ENCODE peak calls at places on chromosomes 5 and 9, in ten cellular contexts. I is renal cortical epithelial cell; S is activated T-cell treated with anti-CD3 and anti-CD28 coated beads for 24 hours; W is cardiac muscle cell; U is nephron progenitor cell; A is GM13977; L is effector memory CD4-positive, alpha-beta T cell; O is T-helper 9 cell; K is anterior cingulate cortex; E is amniotic stem cell. P is an unnamed sample.

GRCh38 chr9:134690301-134690751 is 48.7 kb downstream of the COL5A1 start:
- DNase-seq in W (no peak), K (no peak), L (no peak), S (no peak), O (no peak), E (no peak), I (no peak), U (no peak), A (no peak), P (no peak)

GRCh38 chr9:89484475-89485404 is 13.2 kb downstream of the SEMA4D start:
- DNase-seq in L (no peak), E (no peak), K (no peak), O (no peak), U (no peak), W (no peak), A (peak), I (peak), S (no peak), P (peak)

GRCh38 chr5:127856310-127856709 is 153.1 kb downstream of the CCDC192 start:
- DNase-seq in O (no peak), I (no peak), S (no peak), K (no peak), W (no peak), U (no peak), E (no peak), A (no peak), L (no peak), P (no peak)

GRCh38 chr5:60102961-60103683 is 209.6 kb upstream of the PDE4D start:
- DNase-seq in A (no peak), I (peak), E (peak), O (no peak), W (no peak), K (no peak), L (no peak), U (no peak), S (no peak), P (no peak)

GRCh38 chr5:143311955-143312354 is 91.5 kb downstream of the NR3C1 start:
- DNase-seq in S (no peak), L (no peak), I (no peak), E (no peak), W (no peak), K (no peak), A (no peak), U (no peak), O (no peak), P (no peak)

GRCh38 chr5:178287791-178288105 is 55.1 kb upstream of the PHYKPL start:
- DNase-seq in I (no peak), E (no peak), U (no peak), W (no peak), A (no peak), K (no peak), L (no peak), S (no peak), O (no peak), P (no peak)

GRCh38 chr9:35776018-35776417 is 15.4 kb upstream of the NPR2 start:
- DNase-seq in W (no peak), O (no peak), E (no peak), A (no peak), K (no peak), U (no peak), I (no peak), L (no peak), S (no peak), P (no peak)

GRCh38 chr5:9343146-9343850 is 202.6 kb downstream of the SEMA5A start:
- DNase-seq in L (no peak), U (no peak), S (no peak), O (no peak), K (no peak), E (no peak), A (no peak), I (peak), W (no peak), P (no peak)

GRCh38 chr5:14343376-14343775 is 200.2 kb downstream of the TRIO start:
- DNase-seq in K (no peak), S (no peak), E (no peak), I (no peak), W (no peak), A (no peak), O (no peak), U (no peak), L (no peak), P (no peak)

GRCh38 chr5:133292300-133292699 is 240.5 kb downstream of the HSPA4 start:
- DNase-seq in I (peak), W (no peak), E (no peak), O (no peak), A (no peak), U (no peak), K (no peak), L (no peak), S (no peak), P (no peak)